ENCODE peak calls at places on chromosome 12, in five cellular contexts. One of them, this sample, is unnamed.

GRCh38 chr12:23113781-23114180 is 488.8 kb downstream of the ETNK1 start:
- DNase-seq in NCI-H748 treated with DMSO at 0.1 percent for 48 hours: no peak
- DNase-seq in ELR: no peak
- DNase-seq in nucleus accumbens: no peak
- DNase-seq in HFFc6: no peak
- DNase-seq in this sample: no peak

GRCh38 chr12:81284137-81284536 is 206.3 kb downstream of the ACSS3 start:
- DNase-seq in HFFc6: peak; percentile 15
- DNase-seq in NCI-H748 treated with DMSO at 0.1 percent for 48 hours: no peak
- DNase-seq in ELR: peak; percentile 47
- DNase-seq in nucleus accumbens: no peak
- DNase-seq in this sample: no peak

GRCh38 chr12:39581592-39581991 is 38.0 kb downstream of the ABCD2 start:
- DNase-seq in ELR: peak; percentile 8
- DNase-seq in HFFc6: no peak
- DNase-seq in nucleus accumbens: no peak
- DNase-seq in NCI-H748 treated with DMSO at 0.1 percent for 48 hours: no peak
- DNase-seq in this sample: no peak

GRCh38 chr12:58841058-58841798 is 79.1 kb downstream of the LRIG3 start:
- DNase-seq in nucleus accumbens: no peak
- DNase-seq in ELR: no peak
- DNase-seq in HFFc6: no peak
- DNase-seq in NCI-H748 treated with DMSO at 0.1 percent for 48 hours: no peak
- DNase-seq in this sample: no peak

GRCh38 chr12:24879644-24880043 is 69.3 kb downstream of the BCAT1 start:
- DNase-seq in ELR: no peak
- DNase-seq in NCI-H748 treated with DMSO at 0.1 percent for 48 hours: no peak
- DNase-seq in HFFc6: peak; percentile 26
- DNase-seq in nucleus accumbens: no peak
- DNase-seq in this sample: no peak

GRCh38 chr12:30622509-30622908 is 73.2 kb downstream of the IPO8 start:
- DNase-seq in nucleus accumbens: no peak
- DNase-seq in HFFc6: peak; percentile 61
- DNase-seq in NCI-H748 treated with DMSO at 0.1 percent for 48 hours: no peak
- DNase-seq in ELR: peak; percentile 75
- DNase-seq in this sample: no peak

GRCh38 chr12:76276499-76277151 is 71.6 kb downstream of the BBS10 start:
- DNase-seq in NCI-H748 treated with DMSO at 0.1 percent for 48 hours: no peak
- DNase-seq in ELR: no peak
- DNase-seq in HFFc6: no peak
- DNase-seq in nucleus accumbens: no peak
- DNase-seq in this sample: no peak

GRCh38 chr12:113196996-113197395 is 11.5 kb downstream of the RITA1 start:
- DNase-seq in nucleus accumbens: no peak
- DNase-seq in HFFc6: peak; percentile 77
- DNase-seq in NCI-H748 treated with DMSO at 0.1 percent for 48 hours: peak; percentile 48
- DNase-seq in ELR: peak; percentile 87
- DNase-seq in this sample: no peak

GRCh38 chr12:93153321-93153720 is 224.2 kb upstream of the EEA1 start:
- DNase-seq in nucleus accumbens: no peak
- DNase-seq in ELR: peak; percentile 43
- DNase-seq in NCI-H748 treated with DMSO at 0.1 percent for 48 hours: no peak
- DNase-seq in HFFc6: no peak
- DNase-seq in this sample: no peak

GRCh38 chr12:64631197-64631596 is 20.9 kb downstream of the RASSF3 start:
- DNase-seq in nucleus accumbens: no peak
- DNase-seq in ELR: no peak
- DNase-seq in HFFc6: no peak
- DNase-seq in NCI-H748 treated with DMSO at 0.1 percent for 48 hours: no peak
- DNase-seq in this sample: no peak

GRCh38 chr12:38664661-38665269 is 240.6 kb downstream of the CPNE8 start:
- DNase-seq in ELR: no peak
- DNase-seq in HFFc6: no peak
- DNase-seq in nucleus accumbens: no peak
- DNase-seq in NCI-H748 treated with DMSO at 0.1 percent for 48 hours: no peak
- DNase-seq in this sample: no peak

GRCh38 chr12:53219116-53219955 is 12.3 kb upstream of the ITGB7 start:
- DNase-seq in nucleus accumbens: no peak
- DNase-seq in HFFc6: no peak
- DNase-seq in ELR: peak; percentile 63
- DNase-seq in NCI-H748 treated with DMSO at 0.1 percent for 48 hours: no peak
- DNase-seq in this sample: no peak

GRCh38 chr12:92226036-92226661 is 80.5 kb upstream of the BTG1 start:
- DNase-seq in ELR: no peak
- DNase-seq in NCI-H748 treated with DMSO at 0.1 percent for 48 hours: no peak
- DNase-seq in nucleus accumbens: no peak
- DNase-seq in HFFc6: no peak
- DNase-seq in this sample: no peak

GRCh38 chr12:107064243-107064642 is 29.1 kb downstream of the CRY1 start:
- DNase-seq in NCI-H748 treated with DMSO at 0.1 percent for 48 hours: no peak
- DNase-seq in ELR: no peak
- DNase-seq in HFFc6: no peak
- DNase-seq in nucleus accumbens: no peak
- DNase-seq in this sample: no peak

GRCh38 chr12:18651525-18651924 is 86.3 kb downstream of the PLCZ1 start:
- DNase-seq in NCI-H748 treated with DMSO at 0.1 percent for 48 hours: no peak
- DNase-seq in nucleus accumbens: no peak
- DNase-seq in HFFc6: no peak
- DNase-seq in ELR: peak; percentile 41
- DNase-seq in this sample: no peak

GRCh38 chr12:111842556-111843396 is 748 bp downstream of the MAPKAPK5 start:
- DNase-seq in HFFc6: no peak
- DNase-seq in nucleus accumbens: no peak
- DNase-seq in ELR: peak; percentile 49
- DNase-seq in NCI-H748 treated with DMSO at 0.1 percent for 48 hours: peak; percentile 15
- DNase-seq in this sample: no peak

GRCh38 chr12:43255642-43256041 is 296.4 kb downstream of the ADAMTS20 start:
- DNase-seq in NCI-H748 treated with DMSO at 0.1 percent for 48 hours: no peak
- DNase-seq in ELR: no peak
- DNase-seq in nucleus accumbens: no peak
- DNase-seq in HFFc6: no peak
- DNase-seq in this sample: no peak

GRCh38 chr12:78343657-78344056 is 513.0 kb downstream of the NAV3 start:
- DNase-seq in nucleus accumbens: no peak
- DNase-seq in ELR: peak; percentile 35
- DNase-seq in NCI-H748 treated with DMSO at 0.1 percent for 48 hours: no peak
- DNase-seq in HFFc6: no peak
- DNase-seq in this sample: no peak

GRCh38 chr12:75964150-75964549 is 67.4 kb downstream of the PHLDA1 start:
- DNase-seq in ELR: no peak
- DNase-seq in NCI-H748 treated with DMSO at 0.1 percent for 48 hours: no peak
- DNase-seq in nucleus accumbens: no peak
- DNase-seq in HFFc6: no peak
- DNase-seq in this sample: no peak

GRCh38 chr12:39032034-39032433 is 126.6 kb upstream of the CPNE8 start:
- DNase-seq in ELR: no peak
- DNase-seq in nucleus accumbens: no peak
- DNase-seq in HFFc6: no peak
- DNase-seq in NCI-H748 treated with DMSO at 0.1 percent for 48 hours: no peak
- DNase-seq in this sample: no peak

GRCh38 chr12:51388066-51388799 is 3.0 kb downstream of the GALNT6 start:
- DNase-seq in nucleus accumbens: no peak
- DNase-seq in NCI-H748 treated with DMSO at 0.1 percent for 48 hours: no peak
- DNase-seq in ELR: peak; percentile 68
- DNase-seq in HFFc6: peak; percentile 72
- DNase-seq in this sample: no peak

GRCh38 chr12:105385141-105385540 is 54.6 kb downstream of the C12orf75 start:
- DNase-seq in ELR: peak; percentile 61
- DNase-seq in NCI-H748 treated with DMSO at 0.1 percent for 48 hours: no peak
- DNase-seq in HFFc6: peak; percentile 72
- DNase-seq in nucleus accumbens: no peak
- DNase-seq in this sample: no peak